ENCODE peak calls at places on chromosomes 13 and 19, in four cellular contexts. One of them, this sample, is unnamed. For H3K9me3, the result is how much of the 10 kb centered on the place peaks cover.

GRCh38 chr13:109271555-109271954 is 514.8 kb downstream of the IRS2 start:
- DNase-seq in neuronal stem cell: no peak
- DNase-seq in IMR-90: no peak
- DNase-seq in H9: no peak
- DNase-seq in this sample: no peak

GRCh38 chr19:38793186-38793585 is 4.2 kb downstream of the LGALS7B start:
- DNase-seq in neuronal stem cell: no peak
- DNase-seq in IMR-90: peak
- DNase-seq in H9: no peak
- DNase-seq in this sample: no peak

GRCh38 chr13:82165396-82166174 is 1716.7 kb downstream of the SLITRK1 start:
- DNase-seq in IMR-90: no peak
- DNase-seq in H9: no peak
- DNase-seq in neuronal stem cell: no peak
- DNase-seq in this sample: no peak

GRCh38 chr13:72341904-72342303 is 385.5 kb downstream of the MZT1 start:
- DNase-seq in H9: no peak
- DNase-seq in neuronal stem cell: no peak
- DNase-seq in IMR-90: no peak
- DNase-seq in this sample: no peak

GRCh38 chr13:106851251-106851650 is 283.3 kb upstream of the ARGLU1 start:
- DNase-seq in IMR-90: peak
- DNase-seq in H9: no peak
- DNase-seq in neuronal stem cell: no peak
- DNase-seq in this sample: peak

GRCh38 chr19:5192568-5192967 is 148.0 kb downstream of the PTPRS start:
- DNase-seq in H9: peak
- DNase-seq in IMR-90: no peak
- DNase-seq in neuronal stem cell: no peak
- DNase-seq in this sample: no peak

GRCh38 chr19:18776736-18777135 is 14.4 kb downstream of the COMP start:
- DNase-seq in H9: no peak
- DNase-seq in IMR-90: peak
- DNase-seq in neuronal stem cell: no peak
- DNase-seq in this sample: peak

GRCh38 chr13:75633285-75633684 is 2.8 kb upstream of the LMO7 start:
- DNase-seq in IMR-90: peak
- DNase-seq in neuronal stem cell: no peak
- DNase-seq in H9: no peak
- DNase-seq in this sample: peak

GRCh38 chr19:40620161-40620485 is 19.0 kb downstream of the LTBP4 start:
- DNase-seq in neuronal stem cell: no peak
- DNase-seq in IMR-90: no peak
- DNase-seq in H9: no peak
- DNase-seq in this sample: no peak

GRCh38 chr13:68984688-68985319 is 1122.8 kb upstream of the ATXN8OS start:
- DNase-seq in IMR-90: no peak
- DNase-seq in H9: no peak
- DNase-seq in neuronal stem cell: no peak
- DNase-seq in this sample: no peak

GRCh38 chr19:47618771-47619170 is 9.8 kb downstream of the BICRA start:
- DNase-seq in IMR-90: peak
- DNase-seq in H9: no peak
- DNase-seq in neuronal stem cell: no peak
- DNase-seq in this sample: no peak

GRCh38 chr19:33175886-33176669 is 18.1 kb upstream of the LRP3 start:
- DNase-seq in IMR-90: peak
- DNase-seq in H9: no peak
- DNase-seq in neuronal stem cell: no peak
- DNase-seq in this sample: peak

GRCh38 chr13:62123409-62123808 is 707.8 kb upstream of the PCDH20 start:
- DNase-seq in IMR-90: no peak
- DNase-seq in H9: no peak
- DNase-seq in neuronal stem cell: no peak
- DNase-seq in this sample: no peak

GRCh38 chr19:6740589-6741348 is 1.3 kb downstream of the TRIP10 start:
- DNase-seq in H9: peak
- DNase-seq in IMR-90: peak
- DNase-seq in neuronal stem cell: peak
- DNase-seq in this sample: peak

GRCh38 chr13:93235258-93236015 is 8.8 kb downstream of the GPC6 start:
- DNase-seq in H9: no peak
- DNase-seq in neuronal stem cell: no peak
- DNase-seq in IMR-90: peak
- DNase-seq in this sample: peak

DNA sequence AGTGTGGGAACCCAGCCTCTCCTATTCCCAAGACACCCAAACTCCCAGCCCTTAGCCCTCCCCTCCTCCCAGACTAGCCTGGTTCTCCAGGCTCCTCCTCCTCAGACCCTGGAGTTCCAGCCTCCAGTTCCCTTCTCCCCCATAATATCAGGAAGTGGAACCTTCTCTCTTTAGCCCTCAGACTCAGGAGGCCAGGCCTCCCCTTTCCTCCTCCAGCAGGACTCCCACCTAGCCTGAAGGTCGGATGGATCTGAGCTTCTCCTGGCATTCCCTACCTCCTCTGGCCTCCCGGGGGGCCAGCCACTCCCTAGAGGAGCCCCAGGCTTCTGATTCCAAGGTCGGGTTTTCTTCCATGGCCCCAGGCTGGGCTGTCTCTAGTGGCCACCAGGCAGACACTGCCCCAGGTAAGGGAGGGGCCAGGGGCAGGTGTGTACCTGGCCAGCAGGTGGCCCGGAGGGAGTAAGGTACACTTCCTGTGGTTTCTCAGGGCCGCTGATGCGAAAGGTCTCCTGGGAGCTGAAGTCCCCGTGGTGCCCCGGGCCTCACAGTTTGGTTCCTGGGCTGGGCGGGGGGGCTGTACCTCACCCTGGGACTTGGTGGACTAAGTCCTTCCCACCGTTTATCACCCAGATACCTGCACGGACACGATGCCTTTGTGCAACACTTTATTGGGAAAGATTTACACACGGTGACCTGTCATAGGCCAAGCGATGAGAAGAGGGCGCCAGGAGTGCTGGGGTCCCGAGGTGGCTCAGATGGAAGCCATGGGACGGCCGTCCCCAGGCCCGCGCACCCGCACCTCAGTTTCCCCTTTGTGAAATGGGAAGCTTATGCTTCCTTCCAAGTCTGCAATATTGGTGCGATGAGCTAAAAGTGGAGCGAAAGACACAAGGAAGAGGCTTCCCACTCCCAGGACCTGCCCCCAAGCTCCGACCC is at the start of gene TMC4:
- DNase-seq in IMR-90: no peak
- DNase-seq in neuronal stem cell: no peak
- DNase-seq in H9: peak
- DNase-seq in this sample: peak
- H3K23ac ChIP-seq in IMR-90: no peak
- H3K23ac ChIP-seq in neuronal stem cell: peak
- H3K23ac ChIP-seq in H9: no peak
- H3K23ac ChIP-seq in this sample: peak

DNA sequence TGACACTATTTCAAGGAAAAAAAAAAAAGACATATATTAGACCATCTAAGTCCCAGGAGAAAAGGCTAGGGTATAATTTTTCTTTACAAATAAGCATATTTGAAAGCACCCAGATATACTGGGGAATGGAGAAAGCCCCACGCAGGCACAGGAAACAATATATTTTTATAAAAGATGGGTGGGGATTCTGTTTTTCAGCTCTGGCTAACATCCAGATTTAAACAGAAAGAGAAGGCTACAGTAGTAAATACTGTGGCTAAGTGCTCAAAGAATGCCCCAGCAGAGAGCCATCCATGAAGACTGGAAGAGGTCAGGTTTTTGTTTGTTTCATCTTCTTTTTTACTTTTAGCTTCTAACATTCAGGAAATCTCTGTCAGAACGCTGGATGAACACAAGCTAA is 16.0 kb downstream of the ZNF44 start:
- DNase-seq in IMR-90: no peak
- DNase-seq in H9: no peak
- DNase-seq in neuronal stem cell: no peak
- DNase-seq in this sample: no peak
- H3K9me3 ChIP-seq in IMR-90: half or more
- H3K9me3 ChIP-seq in H9: under half
- H3K9me3 ChIP-seq in neuronal stem cell: under half
- H3K9me3 ChIP-seq in this sample: half or more

DNA sequence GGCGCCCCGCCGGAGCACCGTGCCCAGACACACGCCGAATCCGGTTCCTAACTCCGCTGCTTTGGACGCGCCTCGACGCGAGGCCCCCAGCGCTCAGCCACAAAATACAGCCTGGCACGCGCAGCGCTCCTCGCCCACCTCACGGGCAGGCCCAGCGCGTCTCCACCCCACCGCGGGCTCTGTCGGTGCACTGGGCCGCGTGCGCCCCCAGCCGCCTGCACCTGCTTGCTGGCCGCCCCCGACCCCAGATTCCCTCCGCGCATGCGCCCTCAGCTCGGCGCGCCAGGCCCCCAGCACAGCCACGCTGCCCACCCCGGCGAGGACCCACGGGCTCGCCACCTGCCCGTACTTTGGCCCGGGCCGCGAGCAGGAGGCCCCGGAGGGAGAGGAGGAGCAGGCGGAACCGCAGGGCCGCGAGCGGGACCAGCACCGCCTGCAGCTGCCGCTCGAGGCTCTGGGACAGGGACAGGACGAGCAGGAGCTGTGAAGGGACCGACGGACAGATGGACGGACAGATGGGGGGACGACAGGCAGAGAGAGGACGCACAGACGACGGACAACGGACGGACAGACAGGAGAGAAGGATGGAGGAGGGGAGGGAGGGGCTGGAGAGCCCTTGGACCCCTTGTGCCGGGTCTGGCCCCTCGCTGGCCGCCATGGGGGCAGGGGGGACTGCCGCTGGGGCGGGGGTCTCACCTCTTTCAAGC is 5.4 kb downstream of the ANO8 start:
- DNase-seq in IMR-90: no peak
- DNase-seq in neuronal stem cell: no peak
- DNase-seq in H9: no peak
- DNase-seq in this sample: no peak
- H2BK15ac ChIP-seq in IMR-90: no peak
- H2BK15ac ChIP-seq in neuronal stem cell: peak
- H2BK15ac ChIP-seq in H9: no peak
- H2BK15ac ChIP-seq in this sample: no peak

GRCh38 chr13:100069278-100069677 is 19.6 kb upstream of the PCCA start:
- DNase-seq in neuronal stem cell: no peak
- DNase-seq in H9: no peak
- DNase-seq in IMR-90: peak
- DNase-seq in this sample: no peak

GRCh38 chr13:100063333-100063732 is 25.6 kb upstream of the PCCA start:
- DNase-seq in IMR-90: peak
- DNase-seq in neuronal stem cell: no peak
- DNase-seq in H9: no peak
- DNase-seq in this sample: peak

GRCh38 chr13:100063906-100064305 is 25.0 kb upstream of the PCCA start:
- DNase-seq in IMR-90: no peak
- DNase-seq in neuronal stem cell: peak
- DNase-seq in H9: no peak
- DNase-seq in this sample: no peak

DNA sequence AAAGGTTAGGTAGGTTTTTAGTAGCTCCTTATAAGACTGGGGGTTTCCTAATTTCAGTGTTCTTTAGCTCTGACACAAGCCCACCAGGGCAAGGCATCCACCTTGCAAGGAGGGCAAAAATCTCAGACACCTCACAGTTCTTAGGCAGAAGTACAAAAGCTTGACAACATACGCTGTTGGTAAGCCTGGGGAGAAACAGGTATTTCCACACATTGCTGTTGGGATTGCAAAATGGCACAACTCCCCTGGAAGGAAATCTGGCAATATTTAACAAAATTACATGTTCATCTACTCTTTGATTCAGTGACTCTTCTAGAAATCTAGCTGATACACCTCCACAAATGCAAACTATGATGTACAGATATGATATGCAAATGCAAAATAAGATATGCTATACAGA is 20.4 kb upstream of the PCCA start:
- DNase-seq in IMR-90: no peak
- DNase-seq in neuronal stem cell: no peak
- DNase-seq in H9: no peak
- DNase-seq in this sample: no peak
- H3K23ac ChIP-seq in IMR-90: no peak
- H3K23ac ChIP-seq in neuronal stem cell: no peak
- H3K23ac ChIP-seq in H9: no peak
- H3K23ac ChIP-seq in this sample: no peak

DNA sequence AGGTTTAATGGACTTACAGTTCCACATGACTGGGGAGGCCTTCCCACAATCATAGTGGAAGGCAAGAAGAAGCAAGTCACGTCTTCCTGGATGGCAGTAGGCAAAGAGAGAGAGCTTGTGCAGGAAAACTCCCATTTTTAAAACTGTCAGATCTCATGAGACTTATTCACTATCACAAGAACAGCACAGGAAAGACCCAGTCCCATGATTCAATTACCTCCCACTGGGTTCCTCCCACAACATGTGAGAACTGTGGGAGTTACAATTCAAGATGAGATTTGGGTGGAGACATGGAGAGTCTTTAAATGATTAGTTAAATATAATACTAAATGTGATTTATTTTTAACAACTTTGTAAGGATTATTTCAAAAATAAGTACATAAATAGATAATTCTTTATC is 38.3 kb downstream of the FAM216B start:
- DNase-seq in H9: no peak
- DNase-seq in IMR-90: no peak
- DNase-seq in neuronal stem cell: no peak
- DNase-seq in this sample: no peak
- H3K9me3 ChIP-seq in H9: under half
- H3K9me3 ChIP-seq in IMR-90: under half
- H3K9me3 ChIP-seq in neuronal stem cell: under half
- H3K9me3 ChIP-seq in this sample: under half

This sample was measured in mesenchymal stem cell.